ENCODE peak calls at places on chromosomes 4 and X, in five cellular contexts. B is cardiac septum, X is NCI-H2171, O is GM13977, J is T-helper 2 cell. S is an unnamed sample.

GRCh38 chrX:97854071-97854470 is 970.4 kb downstream of the RPA4 start:
- DNase-seq in B (no peak), X (no peak), O (no peak), J (no peak), S (no peak)

GRCh38 chr4:183261953-183262775 is 57.9 kb downstream of the CLDN22 start:
- DNase-seq in B (peak; percentile 88), X (peak; percentile 34), O (peak; percentile 68), J (peak; percentile 70), S (peak; percentile 65)

GRCh38 chr4:159383569-159383934 is 280.7 kb downstream of the RAPGEF2 start:
- DNase-seq in B (no peak), X (no peak), O (no peak), J (no peak), S (no peak)

GRCh38 chrX:41449138-41449537 is 2.0 kb downstream of the NYX start:
- DNase-seq in B (no peak), X (no peak), O (no peak), J (no peak), S (no peak)

GRCh38 chrX:134148293-134148692 is 88.7 kb upstream of the CCDC160 start:
- DNase-seq in B (no peak), X (no peak), O (no peak), J (no peak), S (no peak)

GRCh38 chr4:65416875-65417274 is 253.4 kb downstream of the EPHA5 start:
- DNase-seq in B (no peak), X (peak; percentile 63), O (no peak), J (no peak), S (no peak)

GRCh38 chr4:79466621-79467020 is 58.6 kb upstream of the GK2 start:
- DNase-seq in B (no peak), X (no peak), O (no peak), J (no peak), S (no peak)

GRCh38 chr4:74674750-74675149 is 119.6 kb downstream of the BTC start:
- DNase-seq in B (no peak), X (no peak), O (no peak), J (peak; percentile 2), S (no peak)

GRCh38 chr4:162115323-162115722 is 48.5 kb downstream of the FSTL5 start:
- DNase-seq in B (no peak), X (peak; percentile 38), O (no peak), J (no peak), S (no peak)

GRCh38 chr4:93730760-93731159 is 97.8 kb upstream of the ATOH1 start:
- DNase-seq in B (no peak), X (no peak), O (no peak), J (no peak), S (no peak)

GRCh38 chr4:73726000-73726399 is 14.4 kb upstream of the CXCL8 start:
- DNase-seq in B (no peak), X (no peak), O (no peak), J (no peak), S (no peak)

GRCh38 chr4:112938461-112939058 is 110.9 kb upstream of the ANK2 start:
- DNase-seq in B (no peak), X (no peak), O (peak; percentile 53), J (peak; percentile 14), S (no peak)

GRCh38 chrX:110847334-110847733 is 51.7 kb upstream of the CHRDL1 start:
- DNase-seq in B (no peak), X (peak; percentile 44), O (peak; percentile 52), J (peak; percentile 30), S (no peak)

GRCh38 chrX:43552166-43552565 is 103.9 kb upstream of the MAOA start:
- DNase-seq in B (no peak), X (no peak), O (no peak), J (no peak), S (no peak)

GRCh38 chr4:75308049-75308448 is 206.2 kb downstream of the RCHY1 start:
- DNase-seq in B (no peak), X (no peak), O (no peak), J (no peak), S (no peak)

GRCh38 chr4:188307591-188307990 is 168.3 kb downstream of the TRIML1 start:
- DNase-seq in B (no peak), X (no peak), O (no peak), J (no peak), S (no peak)